ENCODE peak calls at places on chromosomes 13 and 19, in seven cellular contexts. R is thyroid gland, T is uterus, U is esophagus squamous epithelium, Q is lower leg skin, A is heart left ventricle, C is IMR-90. P is an unnamed sample.

GRCh38 chr19:29040951-29041350 is 172.0 kb downstream of the UQCRFS1 start:
- DNase-seq in R (peak), T (no peak), U (no peak), Q (no peak), A (no peak), C (no peak), P (no peak)

GRCh38 chr13:30408319-30409101 is 13.8 kb upstream of the UBE2L5 start:
- DNase-seq in R (peak), T (peak), U (peak), Q (peak), A (peak), C (peak), P (peak)

GRCh38 chr13:26390203-26390602 is 136.3 kb downstream of the CDK8 start:
- DNase-seq in R (no peak), T (no peak), U (no peak), Q (no peak), A (no peak), C (no peak), P (no peak)

GRCh38 chr19:12884926-12885748 is 1.9 kb downstream of the KLF1 start:
- DNase-seq in R (peak), T (no peak), U (peak), Q (peak), A (peak), C (peak), P (peak)

GRCh38 chr19:2528543-2529173 is 52.7 kb downstream of the GADD45B start:
- DNase-seq in R (no peak), T (no peak), U (no peak), Q (no peak), A (no peak), C (no peak), P (no peak)

GRCh38 chr19:47094557-47095517 is 18.7 kb downstream of the ZC3H4 start:
- DNase-seq in R (peak), T (no peak), U (no peak), Q (no peak), A (no peak), C (no peak), P (no peak)

GRCh38 chr13:60327551-60327950 is 69.5 kb upstream of the TDRD3 start:
- DNase-seq in R (no peak), T (no peak), U (no peak), Q (no peak), A (no peak), C (no peak), P (no peak)

GRCh38 chr13:42043676-42044075 is 4.8 kb upstream of the DGKH start:
- DNase-seq in R (no peak), T (no peak), U (no peak), Q (no peak), A (no peak), C (no peak), P (no peak)

GRCh38 chr13:78655906-78656305 is 3.0 kb downstream of the OBI1 start:
- DNase-seq in R (no peak), T (no peak), U (no peak), Q (no peak), A (no peak), C (no peak), P (no peak)

GRCh38 chr13:103788061-103788652 is 721.9 kb upstream of the SLC10A2 start:
- DNase-seq in R (no peak), T (no peak), U (no peak), Q (no peak), A (peak), C (no peak), P (no peak)

GRCh38 chr13:64248371-64249065 is 2832.9 kb upstream of the PCDH20 start:
- DNase-seq in R (no peak), T (no peak), U (no peak), Q (no peak), A (no peak), C (peak), P (no peak)

GRCh38 chr13:46352810-46353209 is 34.2 kb downstream of the RUBCNL start:
- DNase-seq in R (no peak), T (no peak), U (no peak), Q (no peak), A (no peak), C (no peak), P (no peak)

GRCh38 chr13:91346848-91347211 is 657 bp upstream of the MIR17HG start:
- DNase-seq in R (peak), T (no peak), U (no peak), Q (no peak), A (no peak), C (no peak), P (no peak)

GRCh38 chr13:66831317-66831716 is 398.8 kb downstream of the PCDH9 start:
- DNase-seq in R (no peak), T (no peak), U (no peak), Q (no peak), A (no peak), C (no peak), P (no peak)

GRCh38 chr13:31733066-31733465 is 6.3 kb upstream of the RXFP2 start:
- DNase-seq in R (no peak), T (no peak), U (no peak), Q (no peak), A (no peak), C (peak), P (no peak)

GRCh38 chr19:5958074-5958850 is 19.7 kb downstream of the RANBP3 start:
- DNase-seq in R (no peak), T (no peak), U (no peak), Q (no peak), A (no peak), C (no peak), P (no peak)

GRCh38 chr19:37346091-37346490 is 24.8 kb upstream of the ZNF527 start:
- DNase-seq in R (no peak), T (no peak), U (no peak), Q (no peak), A (no peak), C (no peak), P (no peak)

GRCh38 chr19:1605236-1606137 is at the start of gene UQCR11:
- DNase-seq in R (peak), T (peak), U (peak), Q (peak), A (peak), C (peak), P (peak)

GRCh38 chr13:60453490-60453889 is 56.5 kb downstream of the TDRD3 start:
- DNase-seq in R (no peak), T (no peak), U (no peak), Q (no peak), A (no peak), C (peak), P (no peak)

GRCh38 chr19:40778865-40779284 is 828 bp downstream of the RAB4B start:
- DNase-seq in R (no peak), T (no peak), U (no peak), Q (no peak), A (no peak), C (peak), P (no peak)

GRCh38 chr19:53659292-53659691 is 27.5 kb downstream of the DPRX start:
- DNase-seq in R (peak), T (no peak), U (no peak), Q (no peak), A (peak), C (no peak), P (no peak)

GRCh38 chr19:58346961-58347929 is 6.0 kb downstream of the A1BG start:
- DNase-seq in R (peak), T (peak), U (no peak), Q (no peak), A (peak), C (peak), P (no peak)

GRCh38 chr13:112783946-112784500 is 94.2 kb downstream of the ATP11A start:
- DNase-seq in R (peak), T (no peak), U (no peak), Q (no peak), A (no peak), C (no peak), P (no peak)

GRCh38 chr19:46919324-46919723 is 58.5 kb downstream of the ARHGAP35 start:
- DNase-seq in R (no peak), T (no peak), U (no peak), Q (no peak), A (no peak), C (peak), P (no peak)

GRCh38 chr13:60348097-60348496 is 48.9 kb upstream of the TDRD3 start:
- DNase-seq in R (no peak), T (no peak), U (no peak), Q (no peak), A (no peak), C (no peak), P (no peak)

GRCh38 chr19:6173190-6173589 is 37.7 kb downstream of the ACSBG2 start:
- DNase-seq in R (no peak), T (no peak), U (no peak), Q (no peak), A (no peak), C (no peak), P (no peak)

GRCh38 chr19:47663435-47663910 is 49.7 kb upstream of the EHD2 start:
- DNase-seq in R (no peak), T (no peak), U (no peak), Q (no peak), A (no peak), C (peak), P (no peak)

GRCh38 chr13:41960195-41960699 is 662 bp downstream of the VWA8 start:
- DNase-seq in R (peak), T (no peak), U (no peak), Q (no peak), A (peak), C (peak), P (peak)

GRCh38 chr19:51124729-51125128 is at the start of gene SIGLEC9:
- DNase-seq in R (no peak), T (no peak), U (no peak), Q (no peak), A (peak), C (no peak), P (peak)

GRCh38 chr13:61414136-61414535 is 1.5 kb downstream of the PCDH20 start:
- DNase-seq in R (no peak), T (no peak), U (no peak), Q (no peak), A (no peak), C (no peak), P (no peak)

GRCh38 chr19:16586477-16586871 is 14.3 kb upstream of the SLC35E1 start:
- DNase-seq in R (no peak), T (no peak), U (no peak), Q (no peak), A (no peak), C (no peak), P (no peak)

GRCh38 chr19:36849701-36850645 is 703 bp upstream of the ZNF345 start:
- DNase-seq in R (peak), T (peak), U (peak), Q (peak), A (peak), C (peak), P (peak)

GRCh38 chr19:10420444-10421239 is at the start of gene PDE4A:
- DNase-seq in R (no peak), T (no peak), U (no peak), Q (peak), A (no peak), C (no peak), P (no peak)

GRCh38 chr19:19334063-19334988 is 13.7 kb downstream of the MAU2 start:
- DNase-seq in R (no peak), T (no peak), U (no peak), Q (no peak), A (no peak), C (no peak), P (no peak)

GRCh38 chr13:94154362-94154761 is 325.1 kb downstream of the DCT start:
- DNase-seq in R (peak), T (no peak), U (no peak), Q (no peak), A (peak), C (peak), P (peak)

GRCh38 chr13:59835569-59835968 is 328.2 kb downstream of the DIAPH3 start:
- DNase-seq in R (no peak), T (no peak), U (no peak), Q (no peak), A (no peak), C (no peak), P (no peak)

GRCh38 chr13:84400711-84401110 is 518.4 kb upstream of the SLITRK1 start:
- DNase-seq in R (no peak), T (no peak), U (no peak), Q (no peak), A (no peak), C (peak), P (no peak)

DNA sequence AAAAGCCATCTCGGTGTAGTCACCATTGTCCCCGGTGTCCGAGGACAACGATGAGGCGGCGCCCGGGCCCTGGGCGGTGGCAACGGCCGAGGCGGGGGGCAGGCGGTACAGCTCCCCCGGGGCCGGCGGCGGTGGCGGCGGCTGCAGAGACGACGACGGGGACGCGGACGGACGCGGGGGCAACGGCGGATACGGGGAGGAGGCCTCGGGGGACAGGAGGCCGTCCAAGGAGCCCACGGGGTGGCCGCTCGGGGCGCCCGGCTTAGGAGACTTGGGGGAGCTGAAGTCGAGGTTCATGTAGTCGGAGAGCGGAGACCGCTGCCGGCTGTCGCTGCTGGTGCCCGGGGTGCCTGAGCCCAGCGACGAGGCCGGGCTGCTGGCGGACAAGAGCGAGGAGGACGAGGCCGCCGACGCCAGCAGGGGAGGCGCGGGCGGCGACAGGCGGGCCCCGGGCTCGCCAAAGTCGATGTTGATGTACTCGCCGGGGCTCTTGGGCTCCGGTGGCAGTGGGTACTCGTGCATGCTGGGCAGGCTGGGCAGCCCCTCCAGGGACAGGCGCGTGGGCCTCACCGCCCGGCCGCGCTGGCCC is 3.5 kb downstream of the IRS2 start:
- DNase-seq in R (no peak), T (no peak), U (no peak), Q (peak), A (no peak), C (no peak), P (no peak)
- H3K4me3 ChIP-seq in R (no peak), T (peak), U (no peak), Q (no peak), A (peak), C (no peak), P (no peak)

DNA sequence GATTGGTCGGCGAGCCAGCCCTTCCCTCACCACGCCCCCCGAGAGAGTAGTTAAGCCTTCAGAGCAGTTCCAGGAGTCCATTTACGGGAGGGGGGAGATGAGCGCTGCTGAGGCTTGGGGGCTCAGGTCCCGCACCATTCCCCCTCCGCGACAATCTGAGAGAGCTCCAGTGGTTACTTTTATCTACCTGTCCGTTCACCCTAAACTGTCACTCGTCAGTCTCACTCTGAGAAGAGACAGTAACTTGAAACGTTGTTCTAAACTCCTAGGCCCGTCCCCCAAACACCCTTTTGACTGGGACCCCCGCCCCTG is 2.0 kb downstream of the FOSB start:
- DNase-seq in R (peak), T (no peak), U (no peak), Q (no peak), A (no peak), C (no peak), P (no peak)
- TF ChIP-seq POLR2A in R (no peak), T (no peak), U (no peak), Q (no peak), A (peak), C (no peak), P (peak)

DNA sequence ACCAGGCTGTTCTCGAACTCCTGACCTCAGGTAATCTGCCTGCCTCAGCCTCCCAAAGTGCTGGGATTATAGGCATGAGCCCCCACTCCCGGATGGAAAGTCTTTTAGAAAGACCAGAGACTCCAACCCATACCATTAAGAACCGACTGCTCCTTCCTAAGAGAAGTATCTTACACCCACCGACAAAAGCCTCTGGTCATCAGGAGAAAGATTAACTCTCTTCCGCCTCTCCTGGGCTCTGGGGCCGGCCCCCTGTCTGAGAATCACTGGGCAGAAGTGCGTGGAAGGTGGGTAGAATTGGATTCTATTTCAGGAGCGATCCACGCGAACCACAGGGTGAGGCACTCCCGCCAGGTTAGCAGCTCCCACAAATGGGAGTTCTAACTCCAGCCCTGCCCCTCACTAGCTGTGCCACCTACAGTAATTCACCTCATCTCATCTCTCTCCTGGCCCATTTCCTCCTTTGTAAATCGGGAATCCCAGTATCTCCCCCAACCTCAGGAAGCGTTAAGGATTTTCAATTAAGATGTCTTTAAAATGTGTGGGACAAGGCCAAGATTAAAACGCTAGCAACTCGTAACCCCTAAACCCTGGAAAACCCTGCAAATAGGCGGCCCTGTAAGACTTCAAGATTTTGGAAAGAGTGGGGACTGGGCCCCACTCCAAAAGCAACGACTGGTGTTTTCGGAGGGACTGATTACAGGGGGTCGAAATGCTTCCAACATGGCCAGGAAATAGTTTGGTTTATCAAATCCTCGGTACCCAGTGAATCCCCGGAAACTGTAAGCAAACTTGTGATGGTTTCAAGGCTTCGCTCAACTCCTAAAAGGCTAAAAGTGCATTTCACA is 1.3 kb downstream of the HNRNPL start:
- DNase-seq in R (no peak), T (no peak), U (no peak), Q (no peak), A (no peak), C (no peak), P (no peak)
- H3K4me3 ChIP-seq in R (peak), T (peak), U (peak), Q (peak), A (peak), C (peak), P (peak)

GRCh38 chr13:19863323-19864017 is at the start of gene ZMYM5:
- DNase-seq in R (peak), T (peak), U (peak), Q (peak), A (peak), C (peak), P (peak)

GRCh38 chr13:19862511-19863313 is 737 bp downstream of the ZMYM5 start:
- DNase-seq in R (peak), T (peak), U (no peak), Q (peak), A (peak), C (peak), P (peak)

GRCh38 chr13:19861762-19862161 is 1.7 kb downstream of the ZMYM5 start:
- DNase-seq in R (no peak), T (no peak), U (no peak), Q (no peak), A (no peak), C (no peak), P (no peak)

GRCh38 chr13:19864018-19864338 is 529 bp upstream of the ZMYM5 start:
- DNase-seq in R (peak), T (peak), U (peak), Q (peak), A (peak), C (no peak), P (peak)

DNA sequence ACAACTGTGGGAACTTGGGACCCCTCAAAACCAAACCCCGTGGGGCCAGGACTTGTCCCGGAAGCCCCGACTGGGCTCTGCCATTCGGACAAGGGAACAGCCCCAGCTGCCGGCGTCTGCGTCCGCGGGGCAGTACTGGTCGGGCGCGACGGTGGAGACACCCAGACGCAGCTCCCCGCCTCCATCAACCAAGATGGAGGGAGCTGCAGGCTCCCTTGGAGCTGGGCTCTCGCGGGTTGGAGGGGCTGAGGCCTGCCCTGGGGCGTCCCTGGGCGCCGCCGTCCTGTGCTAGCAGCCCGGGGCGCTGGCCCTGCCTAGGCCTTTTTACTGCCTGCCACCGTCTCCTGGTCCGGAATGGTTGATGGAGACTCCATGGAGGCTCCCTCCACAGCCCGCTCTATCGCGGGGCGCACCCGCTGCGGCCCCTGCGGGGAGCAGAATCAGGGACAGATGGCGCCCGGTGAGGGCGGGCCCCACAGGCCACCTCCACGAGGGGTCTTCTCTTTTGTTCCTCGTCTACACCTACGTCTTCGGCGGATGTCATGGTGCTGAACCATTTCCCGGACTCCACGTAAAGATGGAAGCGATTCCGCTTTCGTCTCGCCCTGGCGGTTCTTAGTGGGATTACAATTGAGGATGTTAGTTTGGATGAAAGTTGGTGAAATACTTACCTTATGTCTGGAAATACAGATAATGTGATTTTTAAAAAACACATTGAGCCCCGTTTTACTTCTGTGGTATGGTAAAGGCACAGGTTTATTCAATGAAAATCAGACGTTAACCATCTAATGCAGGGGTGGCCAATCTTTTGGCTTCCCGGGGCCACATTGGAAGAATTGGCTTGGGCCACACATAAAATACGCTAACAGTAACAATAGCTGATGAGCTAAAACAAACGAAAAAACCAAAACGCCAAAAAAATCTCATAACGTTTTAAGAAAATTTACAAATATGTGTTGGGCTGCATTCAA is 1.2 kb upstream of the ZMYM5 start:
- DNase-seq in R (peak), T (peak), U (peak), Q (peak), A (peak), C (peak), P (peak)
- TF ChIP-seq POLR2A in R (no peak), T (no peak), U (peak), Q (no peak), A (no peak), C (no peak), P (no peak)

GRCh38 chr19:30225615-30226463 is 146.3 kb upstream of the ZNF536 start:
- DNase-seq in R (peak), T (no peak), U (no peak), Q (no peak), A (no peak), C (no peak), P (no peak)
- H3K4me3 ChIP-seq in R (peak), T (peak), U (peak), Q (no peak), A (peak), C (no peak), P (peak)

P was measured in gastrocnemius medialis.